ENCODE peak calls at places on chromosome 11, in ten cellular contexts. G is CD8-positive, alpha-beta T cell; V is GM23338; D is activated effector memory CD4-positive, alpha-beta T cell treated with Interleukin-2 at 50 U/mL for 16 hours; O is foreskin melanocyte; E is hepatocyte; F is kidney; L is breast epithelium; S is activated naive CD4-positive, alpha-beta T cell treated with anti-CD3 and anti-CD28 coated beads, Interleukin-2, amount 50 U/mL, for 16 hours; Z is ELF-1. B is an unnamed sample.

GRCh38 chr11:9037046-9037780 is 33.4 kb upstream of the NRIP3 start:
- DNase-seq in G (no peak), V (no peak), O (no peak), L (no peak), F (no peak), S (no peak), E (no peak), D (no peak), Z (peak; percentile 36), B (no peak)

GRCh38 chr11:110410638-110411037 is 19.1 kb upstream of the FDX1 start:
- DNase-seq in Z (no peak), V (no peak), G (no peak), O (no peak), D (no peak), L (no peak), S (no peak), F (no peak), E (no peak), B (no peak)

GRCh38 chr11:11243790-11244469 is 109.1 kb downstream of the CSNK2A3 start:
- DNase-seq in V (peak; percentile 75), S (no peak), D (peak; percentile 21), F (peak; percentile 82), O (peak; percentile 52), E (peak; percentile 65), Z (peak; percentile 65), G (peak; percentile 19), L (no peak), B (no peak)

GRCh38 chr11:69504576-69505420 is 23.3 kb downstream of the LINC01488 start:
- DNase-seq in F (peak; percentile 49), S (no peak), L (no peak), O (no peak), E (no peak), D (no peak), Z (no peak), V (no peak), G (no peak), B (no peak)

GRCh38 chr11:44530413-44531115 is 34.9 kb upstream of the CD82 start:
- DNase-seq in V (no peak), S (no peak), F (no peak), O (no peak), Z (no peak), G (no peak), D (no peak), L (no peak), E (no peak), B (no peak)

GRCh38 chr11:56509439-56509838 is 18.3 kb upstream of the OR5M8 start:
- DNase-seq in G (no peak), Z (no peak), D (no peak), V (no peak), L (no peak), E (no peak), S (no peak), O (no peak), F (no peak), B (no peak)

GRCh38 chr11:62953811-62954210 is 31.0 kb downstream of the SLC22A6 start:
- DNase-seq in V (no peak), Z (no peak), O (no peak), L (no peak), F (no peak), S (no peak), D (no peak), E (no peak), G (no peak), B (no peak)

GRCh38 chr11:88293931-88294330 is 43.6 kb downstream of the CTSC start:
- DNase-seq in S (no peak), F (no peak), E (no peak), G (no peak), D (no peak), Z (no peak), L (no peak), V (no peak), O (no peak), B (no peak)

GRCh38 chr11:19524171-19524671 is 188.4 kb upstream of the NAV2 start:
- DNase-seq in O (no peak), V (no peak), G (no peak), S (no peak), F (peak; percentile 77), L (no peak), D (no peak), Z (peak; percentile 65), E (peak; percentile 48), B (no peak)

GRCh38 chr11:79078999-79079398 is 361.8 kb downstream of the TENM4 start:
- DNase-seq in O (no peak), F (no peak), D (no peak), E (no peak), V (no peak), Z (no peak), S (no peak), G (no peak), L (no peak), B (no peak)

GRCh38 chr11:65311197-65311631 is 3.5 kb upstream of the CDC42EP2 start:
- DNase-seq in F (no peak), E (no peak), O (no peak), D (no peak), V (no peak), S (no peak), Z (peak; percentile 74), L (no peak), G (no peak), B (no peak)

GRCh38 chr11:27451528-27451927 is 21.1 kb downstream of the LGR4 start:
- DNase-seq in G (no peak), D (no peak), L (no peak), O (no peak), Z (no peak), V (no peak), F (no peak), E (no peak), S (no peak), B (no peak)

GRCh38 chr11:117073539-117073938 is 24.7 kb downstream of the SIK3 start:
- DNase-seq in Z (no peak), F (no peak), D (no peak), G (no peak), S (no peak), O (no peak), E (no peak), L (no peak), V (no peak), B (no peak)

GRCh38 chr11:116811194-116811593 is 11.9 kb downstream of the APOA4 start:
- DNase-seq in S (no peak), E (no peak), G (no peak), L (no peak), O (no peak), Z (no peak), V (no peak), F (no peak), D (no peak), B (no peak)

GRCh38 chr11:126385991-126386728 is 30.7 kb downstream of the ST3GAL4 start:
- DNase-seq in V (no peak), O (no peak), Z (no peak), F (no peak), G (no peak), E (no peak), L (peak; percentile 36), S (no peak), D (no peak), B (no peak)

GRCh38 chr11:73087730-73088129 is 54.4 kb downstream of the FCHSD2 start:
- DNase-seq in L (no peak), S (no peak), Z (no peak), E (no peak), F (no peak), V (no peak), G (no peak), D (no peak), O (peak; percentile 92), B (no peak)

GRCh38 chr11:35483131-35483800 is 42.1 kb downstream of the PAMR1 start:
- DNase-seq in O (no peak), F (no peak), E (no peak), D (no peak), S (no peak), Z (no peak), G (no peak), V (no peak), L (no peak), B (no peak)

GRCh38 chr11:78560826-78561484 is 13.7 kb downstream of the NARS2 start:
- DNase-seq in O (no peak), Z (no peak), E (no peak), S (no peak), V (no peak), F (no peak), G (no peak), D (no peak), L (no peak), B (no peak)

GRCh38 chr11:75820636-75821035 is 5.6 kb downstream of the UVRAG start:
- DNase-seq in S (no peak), G (no peak), F (no peak), E (no peak), O (no peak), V (no peak), D (no peak), L (no peak), Z (no peak), B (no peak)

GRCh38 chr11:68338041-68338800 is 25.8 kb downstream of the LRP5 start:
- DNase-seq in D (no peak), G (no peak), O (no peak), V (no peak), F (no peak), L (no peak), Z (no peak), S (no peak), E (no peak), B (no peak)

GRCh38 chr11:2885017-2885675 is 429 bp downstream of the CDKN1C start:
- DNase-seq in V (peak; percentile 73), G (peak; percentile 31), D (peak; percentile 12), L (no peak), F (peak; percentile 88), Z (peak; percentile 78), S (peak; percentile 28), E (peak; percentile 87), O (peak; percentile 39), B (peak; percentile 47)

GRCh38 chr11:120128392-120129172 is 9.3 kb downstream of the TRIM29 start:
- DNase-seq in E (peak; percentile 80), S (no peak), G (no peak), V (no peak), L (peak; percentile 88), F (peak; percentile 82), D (no peak), O (no peak), Z (no peak), B (no peak)

GRCh38 chr11:77387701-77388100 is 86.2 kb downstream of the PAK1 start:
- DNase-seq in Z (no peak), D (no peak), G (no peak), S (no peak), O (no peak), L (no peak), E (no peak), V (no peak), F (no peak), B (no peak)

GRCh38 chr11:33936745-33937612 is 45.1 kb upstream of the LMO2 start:
- DNase-seq in Z (peak; percentile 49), D (no peak), O (no peak), E (peak; percentile 80), S (no peak), V (no peak), L (no peak), G (no peak), F (peak; percentile 83), B (no peak)

GRCh38 chr11:122900803-122901202 is 18.2 kb downstream of the JHY start:
- DNase-seq in F (no peak), L (no peak), O (no peak), Z (no peak), G (no peak), S (no peak), V (no peak), D (no peak), E (no peak), B (no peak)

GRCh38 chr11:1162498-1163311 is 5.0 kb downstream of the MUC5AC start:
- DNase-seq in O (no peak), D (no peak), E (no peak), F (peak; percentile 65), G (peak; percentile 3), Z (no peak), S (no peak), L (peak; percentile 37), V (no peak), B (peak; percentile 9)

GRCh38 chr11:65870706-65871681 is 1.6 kb downstream of the EFEMP2 start:
- DNase-seq in L (no peak), D (no peak), E (no peak), V (no peak), Z (peak; percentile 10), O (no peak), S (no peak), G (no peak), F (peak; percentile 90), B (no peak)

GRCh38 chr11:72113170-72113808 is 794 bp upstream of the ANAPC15 start:
- DNase-seq in V (no peak), F (no peak), G (no peak), O (no peak), E (no peak), L (no peak), D (no peak), S (no peak), Z (peak; percentile 17), B (no peak)

B was measured in natural killer cell.